ENCODE peak calls at places on chromosomes 1 and 21, in nine cellular contexts. O is GM12865, K is tibial artery, T is ovary, J is fibroblast of lung, S is AG04450, U is GM20000, N is neural crest cell, R is GM06990. H is an unnamed sample.

GRCh38 chr1:77543822-77544448 is 138.5 kb downstream of the ZZZ3 start:
- DNase-seq in O (no peak), T (no peak), J (no peak), N (no peak), R (no peak), K (no peak), S (no peak), U (no peak), H (no peak)

GRCh38 chr1:186079084-186079684 is 295.9 kb downstream of the TPR start:
- DNase-seq in U (no peak), J (no peak), T (no peak), S (no peak), O (no peak), N (no peak), K (no peak), R (no peak), H (no peak)

GRCh38 chr1:230823835-230824485 is 44.4 kb downstream of the C1orf198 start:
- DNase-seq in R (no peak), N (no peak), T (no peak), J (no peak), U (no peak), K (no peak), S (no peak), O (no peak), H (no peak)

GRCh38 chr1:85200367-85200869 is 398 bp downstream of the SYDE2 start:
- DNase-seq in K (peak; percentile 29), T (no peak), S (no peak), O (no peak), J (no peak), R (no peak), N (peak; percentile 52), U (no peak), H (no peak)

GRCh38 chr1:92755541-92756351 is 29.2 kb downstream of the EVI5 start:
- DNase-seq in U (no peak), R (no peak), O (no peak), N (no peak), S (no peak), J (peak; percentile 85), T (peak; percentile 56), K (peak; percentile 27), H (no peak)

GRCh38 chr1:203274603-203275381 is 30.5 kb upstream of the BTG2 start:
- DNase-seq in K (peak; percentile 90), O (no peak), J (no peak), N (no peak), U (no peak), R (no peak), S (no peak), T (peak; percentile 28), H (no peak)

GRCh38 chr1:206951318-206952105 is 5.2 kb upstream of the PIGR start:
- DNase-seq in U (no peak), K (no peak), R (no peak), J (no peak), T (no peak), S (no peak), O (no peak), N (no peak), H (no peak)

GRCh38 chr1:242522304-242522945 is 2.1 kb downstream of the PLD5 start:
- DNase-seq in J (peak; percentile 9), K (no peak), N (no peak), T (no peak), S (no peak), U (no peak), O (no peak), R (no peak), H (no peak)

GRCh38 chr21:43997766-43998742 is 14.1 kb upstream of the TRAPPC10 start:
- DNase-seq in T (no peak), J (no peak), U (no peak), R (no peak), N (no peak), O (no peak), K (no peak), S (no peak), H (no peak)

GRCh38 chr1:53578358-53578757 is 119.2 kb downstream of the DMRTB1 start:
- DNase-seq in N (no peak), J (no peak), U (no peak), O (no peak), T (no peak), S (no peak), K (no peak), R (no peak), H (no peak)

GRCh38 chr1:27602510-27603319 is 1.2 kb downstream of the AHDC1 start:
- DNase-seq in R (no peak), J (no peak), N (no peak), K (peak; percentile 67), U (peak; percentile 78), S (no peak), T (peak; percentile 78), O (no peak), H (peak; percentile 67)

GRCh38 chr1:54849219-54850081 is 37.5 kb downstream of the DHCR24 start:
- DNase-seq in S (no peak), N (no peak), T (no peak), R (no peak), U (no peak), J (peak; percentile 35), O (no peak), K (no peak), H (no peak)

GRCh38 chr1:53639996-53640695 is 98.8 kb downstream of the GLIS1 start:
- DNase-seq in T (no peak), J (no peak), K (peak; percentile 13), N (no peak), U (no peak), O (no peak), R (no peak), S (no peak), H (no peak)

GRCh38 chr1:24297187-24297851 is 21.8 kb upstream of the GRHL3 start:
- DNase-seq in U (no peak), R (no peak), S (no peak), T (no peak), J (no peak), N (no peak), O (no peak), K (no peak), H (no peak)

DNA sequence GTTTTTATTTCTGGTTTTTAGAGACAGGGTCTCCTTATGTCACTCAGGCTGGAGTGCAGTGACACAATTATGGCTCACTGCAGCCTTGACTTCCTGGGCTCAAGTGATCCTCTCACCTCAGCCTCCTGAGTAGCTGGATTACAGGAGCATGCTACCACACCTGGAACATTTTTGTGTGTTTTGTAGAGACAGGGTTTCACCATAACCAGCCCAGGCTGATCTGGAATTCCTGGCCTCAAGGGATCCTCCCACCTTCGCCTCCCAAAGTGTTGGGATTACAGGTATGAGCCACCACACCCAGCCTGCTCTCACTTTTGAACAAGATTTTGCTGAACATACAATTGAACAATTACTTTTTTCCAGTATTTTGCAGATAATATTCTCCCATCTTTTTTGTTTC is 24.0 kb upstream of the HYI start:
- DNase-seq in S (no peak), O (no peak), K (no peak), J (no peak), N (no peak), T (no peak), U (no peak), R (no peak), H (no peak)
- TF ChIP-seq CTCF in S (no peak), O (no peak), K (no peak), J (no peak), N (no peak), T (no peak), U (no peak), R (no peak), H (no peak)

DNA sequence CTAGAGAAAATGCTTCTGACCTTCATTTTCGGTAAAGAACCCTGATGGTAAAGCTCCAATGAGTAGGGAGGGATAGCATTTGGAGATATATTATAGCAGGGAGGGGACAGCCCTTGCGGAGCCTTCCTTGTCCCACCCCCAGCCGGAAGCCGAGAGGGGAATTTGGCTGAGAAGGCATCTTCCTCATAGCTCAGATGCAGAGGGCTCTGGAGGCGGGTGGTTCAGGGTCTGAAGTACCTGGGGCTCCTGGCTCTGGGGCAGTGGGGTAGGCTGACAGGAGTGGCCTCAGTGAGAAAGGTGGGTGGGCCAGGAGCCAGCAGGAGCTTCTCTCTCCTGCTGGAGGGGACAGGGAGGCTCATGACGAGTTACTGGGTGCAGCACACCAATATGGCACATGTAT is 88.0 kb upstream of the IFFO2 start:
- DNase-seq in J (no peak), O (no peak), R (no peak), S (no peak), N (no peak), T (no peak), U (no peak), K (peak; percentile 9), H (no peak)
- TF ChIP-seq CTCF in J (no peak), O (no peak), R (no peak), S (no peak), N (no peak), T (no peak), U (no peak), K (no peak), H (no peak)

DNA sequence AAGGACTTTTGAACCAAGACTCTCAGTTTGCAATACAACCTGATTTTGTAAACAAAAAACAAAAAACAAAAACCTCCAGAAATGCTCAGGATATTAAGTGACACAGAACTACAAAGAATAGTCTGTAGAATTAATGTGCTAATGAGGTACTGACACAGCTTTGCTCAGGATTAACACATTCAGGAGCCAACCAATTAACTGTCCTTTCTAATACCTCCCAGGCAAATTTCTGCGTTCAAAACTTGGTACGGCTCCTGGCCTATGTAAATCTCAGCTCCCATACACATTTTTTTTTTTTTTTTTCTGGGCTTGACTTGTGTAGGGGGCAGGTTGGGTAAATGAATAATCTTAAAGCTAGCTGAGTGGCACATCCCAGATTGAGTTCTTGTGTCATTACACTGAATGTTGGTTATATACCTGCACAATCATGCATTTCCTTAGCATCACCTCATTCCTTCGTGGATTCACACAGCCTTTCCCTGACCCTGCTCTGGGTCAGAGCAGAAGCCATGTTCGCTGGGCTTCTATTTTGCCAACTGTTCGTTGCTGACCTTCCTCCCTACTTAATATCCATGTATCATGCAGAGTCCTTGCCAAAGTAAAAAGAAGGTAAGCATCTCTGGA is 12.7 kb upstream of the IER5 start:
- DNase-seq in R (no peak), N (no peak), O (no peak), T (no peak), K (no peak), J (no peak), S (no peak), U (no peak), H (no peak)
- TF ChIP-seq CTCF in R (no peak), N (no peak), O (no peak), T (no peak), K (no peak), J (no peak), S (no peak), U (no peak), H (no peak)

GRCh38 chr1:171741872-171742576 is at the start of gene VAMP4:
- DNase-seq in U (peak; percentile 86), S (no peak), J (peak; percentile 80), O (peak; percentile 90), N (peak; percentile 70), T (peak; percentile 93), R (peak; percentile 93), K (peak; percentile 88), H (peak; percentile 90)
- TF ChIP-seq CTCF in U (no peak), S (no peak), J (no peak), O (no peak), N (no peak), T (no peak), R (no peak), K (no peak), H (no peak)